ENCODE peak calls at places on chromosome 7, in ten cellular contexts. P is lower leg skin; Y is cardiac muscle cell; S is sigmoid colon; T is cardiac fibroblast; L is small intestine; H is GM12864; A is effector memory CD4-positive, alpha-beta T cell; Z is heart right ventricle; U is suprapubic skin. R is an unnamed sample.

GRCh38 chr7:98930921-98931320 is 52.6 kb downstream of the TRRAP start:
- DNase-seq in Y (no peak), S (no peak), Z (no peak), U (no peak), A (no peak), H (peak), P (no peak), T (peak), L (peak), R (no peak)

GRCh38 chr7:43735802-43736603 is 6.7 kb upstream of the COA1 start:
- DNase-seq in Z (no peak), A (no peak), S (no peak), U (no peak), P (no peak), T (peak), L (peak), H (peak), Y (peak), R (no peak)

GRCh38 chr7:107613439-107613838 is 33.4 kb downstream of the BCAP29 start:
- DNase-seq in L (no peak), S (no peak), U (no peak), P (no peak), Z (no peak), H (no peak), T (no peak), Y (no peak), A (no peak), R (no peak)

GRCh38 chr7:16323313-16323712 is 98.0 kb downstream of the CRPPA start:
- DNase-seq in Y (no peak), U (no peak), T (no peak), A (no peak), L (no peak), Z (no peak), P (no peak), H (no peak), S (no peak), R (no peak)

GRCh38 chr7:143288836-143289235 is 685 bp downstream of the CASP2 start:
- DNase-seq in Z (no peak), P (no peak), A (no peak), Y (no peak), L (no peak), U (no peak), H (no peak), T (peak), S (no peak), R (no peak)

GRCh38 chr7:28608766-28609165 is 196.4 kb downstream of the CREB5 start:
- DNase-seq in U (no peak), A (no peak), Y (peak), L (peak), T (peak), S (no peak), Z (no peak), P (no peak), H (no peak), R (no peak)

GRCh38 chr7:157195868-157196267 is 57.1 kb downstream of the UBE3C start:
- DNase-seq in S (no peak), Y (no peak), H (no peak), L (no peak), T (no peak), P (no peak), A (no peak), U (no peak), Z (no peak), R (no peak)

GRCh38 chr7:116777613-116778380 is 84.6 kb upstream of the CAPZA2 start:
- DNase-seq in P (no peak), U (no peak), A (no peak), S (no peak), H (no peak), Y (peak), Z (no peak), L (peak), T (peak), R (no peak)

GRCh38 chr7:43377196-43377935 is 205.5 kb upstream of the STK17A start:
- DNase-seq in U (no peak), H (no peak), Y (peak), T (no peak), S (no peak), A (no peak), L (no peak), P (no peak), Z (no peak), R (no peak)

GRCh38 chr7:45670227-45670626 is 96.1 kb downstream of the ADCY1 start:
- DNase-seq in P (peak), Y (no peak), L (no peak), T (no peak), S (no peak), Z (no peak), U (no peak), A (no peak), H (no peak), R (no peak)

GRCh38 chr7:30478349-30479228 is at the start of gene NOD1:
- DNase-seq in L (peak), A (peak), U (peak), P (no peak), T (peak), Y (peak), S (peak), Z (peak), H (no peak), R (peak)

GRCh38 chr7:77752016-77752415 is 46.2 kb downstream of the TMEM60 start:
- DNase-seq in H (no peak), Z (no peak), A (no peak), T (no peak), L (no peak), Y (no peak), P (no peak), S (no peak), U (no peak), R (no peak)

GRCh38 chr7:47191316-47191715 is 390.6 kb downstream of the TNS3 start:
- DNase-seq in T (no peak), H (no peak), A (no peak), L (no peak), Y (no peak), P (no peak), U (no peak), S (no peak), Z (no peak), R (no peak)

GRCh38 chr7:116502201-116503096 is 2.9 kb downstream of the CAV2 start:
- DNase-seq in S (no peak), U (no peak), Z (no peak), P (no peak), H (no peak), A (no peak), Y (no peak), L (no peak), T (no peak), R (no peak)

GRCh38 chr7:152312316-152312715 is 123.5 kb downstream of the KMT2C start:
- DNase-seq in L (no peak), T (peak), H (no peak), S (no peak), P (no peak), Z (no peak), A (no peak), Y (peak), U (no peak), R (no peak)

GRCh38 chr7:46880508-46881196 is 701.3 kb downstream of the TNS3 start:
- DNase-seq in Z (no peak), H (no peak), P (no peak), Y (no peak), T (no peak), A (no peak), U (no peak), L (no peak), S (no peak), R (no peak)

GRCh38 chr7:13742719-13743640 is 246.5 kb downstream of the ETV1 start:
- DNase-seq in U (no peak), S (no peak), L (peak), A (no peak), H (no peak), Z (peak), T (peak), P (no peak), Y (peak), R (no peak)

GRCh38 chr7:117124585-117125220 is 171.4 kb downstream of the ST7 start:
- DNase-seq in S (peak), P (peak), A (peak), T (peak), U (peak), H (peak), Z (peak), Y (peak), L (peak), R (peak)

GRCh38 chr7:54339074-54339473 is 203.1 kb upstream of the VSTM2A start:
- DNase-seq in H (no peak), P (no peak), S (no peak), A (no peak), T (peak), L (no peak), U (no peak), Y (peak), Z (peak), R (no peak)

GRCh38 chr7:93921190-93921585 is 347 bp upstream of the GNG11 start:
- DNase-seq in U (no peak), Z (no peak), A (no peak), Y (peak), S (no peak), L (no peak), P (no peak), H (no peak), T (no peak), R (no peak)

GRCh38 chr7:72435366-72435765 is 23.2 kb upstream of the CALN1 start:
- DNase-seq in U (no peak), P (no peak), T (no peak), H (no peak), Y (peak), Z (peak), S (no peak), A (no peak), L (no peak), R (no peak)

GRCh38 chr7:110835209-110835608 is 255.7 kb upstream of the LRRN3 start:
- DNase-seq in U (no peak), Y (no peak), A (no peak), L (peak), H (no peak), S (no peak), T (peak), P (no peak), Z (no peak), R (no peak)

GRCh38 chr7:20220293-20220755 is 3.1 kb upstream of the MACC1 start:
- DNase-seq in S (no peak), H (no peak), U (no peak), P (no peak), Y (no peak), Z (no peak), L (no peak), T (no peak), A (no peak), R (no peak)

GRCh38 chr7:128672927-128673517 is 930 bp downstream of the GARIN1A start:
- DNase-seq in S (no peak), U (no peak), Z (no peak), Y (peak), T (peak), P (no peak), L (peak), H (no peak), A (no peak), R (no peak)

GRCh38 chr7:153392726-153393125 is 633.2 kb downstream of the ACTR3B start:
- DNase-seq in Z (no peak), Y (no peak), L (no peak), P (no peak), H (no peak), S (no peak), T (no peak), A (no peak), U (no peak), R (no peak)

GRCh38 chr7:82616059-82616723 is 172.6 kb upstream of the CACNA2D1 start:
- DNase-seq in U (no peak), P (no peak), H (no peak), S (no peak), Z (no peak), L (no peak), Y (no peak), T (no peak), A (no peak), R (no peak)

GRCh38 chr7:82617156-82617555 is 173.6 kb upstream of the CACNA2D1 start:
- DNase-seq in Z (no peak), H (no peak), A (no peak), Y (no peak), T (no peak), S (no peak), P (no peak), U (no peak), L (no peak), R (no peak)

GRCh38 chr7:82609746-82610145 is 166.2 kb upstream of the CACNA2D1 start:
- DNase-seq in H (no peak), A (no peak), T (no peak), L (no peak), S (no peak), P (no peak), Z (no peak), U (no peak), Y (no peak), R (no peak)

DNA sequence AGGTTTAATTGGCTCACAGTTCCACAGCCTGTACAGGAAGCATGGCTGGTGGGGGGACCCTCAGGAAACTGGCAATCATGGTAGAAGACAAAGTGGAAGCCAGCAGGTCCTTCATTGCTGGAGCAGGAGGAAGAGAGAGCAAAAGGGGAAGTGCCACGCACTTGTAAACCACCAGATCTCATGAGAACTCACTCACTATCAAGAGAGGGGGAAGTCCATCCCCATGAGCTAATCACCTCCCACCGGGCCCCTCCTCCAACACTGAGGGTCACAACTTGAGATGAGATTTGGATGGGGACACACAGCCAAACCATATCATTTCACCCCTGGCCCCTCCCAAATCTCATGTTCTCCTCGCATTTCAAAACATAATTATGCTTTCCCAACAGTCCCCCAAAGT is 171.9 kb upstream of the CACNA2D1 start:
- DNase-seq in P (no peak), A (no peak), H (peak), L (no peak), S (no peak), Y (no peak), U (no peak), Z (no peak), T (no peak), R (no peak)
- H3K4me3 ChIP-seq in P (no peak), A (no peak), H (no peak), L (no peak), S (no peak), Y (no peak), U (no peak), Z (no peak), T (no peak), R (no peak)

GRCh38 chr7:102463841-102464576 is 654 bp downstream of the ALKBH4 start:
- DNase-seq in H (no peak), Y (peak), P (no peak), L (peak), U (no peak), S (no peak), Z (no peak), T (peak), A (no peak), R (peak)

GRCh38 chr7:102459221-102459844 is 5.3 kb downstream of the ALKBH4 start:
- DNase-seq in T (no peak), P (no peak), U (no peak), H (no peak), L (no peak), S (no peak), Y (no peak), Z (no peak), A (no peak), R (peak)

GRCh38 chr7:102456327-102456726 is 8.3 kb downstream of the ALKBH4 start:
- DNase-seq in S (no peak), H (no peak), L (no peak), P (no peak), U (no peak), T (no peak), A (no peak), Z (no peak), Y (no peak), R (no peak)

GRCh38 chr7:102457352-102457924 is 7.2 kb downstream of the ALKBH4 start:
- DNase-seq in L (no peak), U (no peak), Z (no peak), S (no peak), P (no peak), Y (no peak), A (no peak), T (no peak), H (no peak), R (peak)

GRCh38 chr7:102460467-102460866 is 4.2 kb downstream of the ALKBH4 start:
- DNase-seq in L (no peak), S (no peak), A (no peak), P (no peak), Z (no peak), U (no peak), H (no peak), T (no peak), Y (no peak), R (peak)
- H3K4me3 ChIP-seq in L (no peak), S (no peak), A (no peak), P (no peak), Z (no peak), U (no peak), H (no peak), T (no peak), Y (no peak), R (no peak)

GRCh38 chr7:39317107-39317506 is 249.1 kb upstream of the YAE1 start:
- DNase-seq in L (no peak), U (no peak), P (no peak), A (no peak), T (no peak), S (no peak), Y (no peak), Z (no peak), H (no peak), R (no peak)

GRCh38 chr7:39324134-39324760 is 242.0 kb upstream of the YAE1 start:
- DNase-seq in A (no peak), L (no peak), U (no peak), Y (no peak), H (no peak), T (no peak), S (no peak), P (no peak), Z (no peak), R (no peak)

GRCh38 chr7:39321245-39321644 is 245.0 kb upstream of the YAE1 start:
- DNase-seq in S (no peak), Z (no peak), A (no peak), T (no peak), H (no peak), U (no peak), Y (no peak), L (no peak), P (no peak), R (no peak)

DNA sequence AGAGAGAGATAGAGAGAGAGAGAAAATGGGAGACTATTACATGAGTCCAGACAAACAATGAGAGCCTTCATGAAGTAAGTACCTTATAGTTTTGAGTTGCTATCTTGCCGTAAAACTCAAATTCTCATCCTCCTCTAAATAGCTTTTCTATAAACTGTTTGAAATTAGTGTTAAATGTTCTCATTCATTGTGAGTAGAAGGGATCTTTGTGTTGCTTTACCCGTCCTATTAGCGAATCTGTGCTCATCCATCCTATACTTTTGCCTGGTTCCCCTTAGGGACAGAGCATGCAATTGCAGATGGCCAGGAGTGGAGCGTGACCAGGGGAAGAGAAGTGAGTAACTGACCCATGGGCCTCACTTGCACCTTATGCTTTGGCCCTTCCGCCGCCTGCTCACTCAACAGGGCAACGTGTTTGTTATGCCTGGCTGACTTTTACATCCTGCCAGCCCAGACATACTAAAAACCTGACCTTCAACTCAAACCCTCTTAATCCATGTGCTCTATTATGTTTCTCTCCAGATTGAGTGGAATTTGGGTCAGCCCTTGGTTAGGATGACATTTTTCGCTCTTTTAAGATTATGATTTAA is 244.2 kb upstream of the YAE1 start:
- DNase-seq in L (no peak), P (no peak), H (no peak), U (no peak), Z (no peak), Y (no peak), T (no peak), A (no peak), S (no peak), R (no peak)
- H3K4me3 ChIP-seq in L (no peak), P (no peak), H (no peak), U (no peak), Z (no peak), Y (no peak), T (no peak), A (no peak), S (no peak), R (no peak)

GRCh38 chr7:131325179-131325840 is 2.4 kb upstream of the MKLN1 start:
- DNase-seq in Y (no peak), H (no peak), T (peak), Z (no peak), A (no peak), U (no peak), L (no peak), P (no peak), S (no peak), R (no peak)

GRCh38 chr7:131327626-131328386 is at the start of gene MKLN1:
- DNase-seq in A (peak), T (peak), H (peak), Y (peak), Z (peak), S (peak), L (peak), P (peak), U (peak), R (peak)

GRCh38 chr7:131327049-131327625 is 539 bp upstream of the MKLN1 start:
- DNase-seq in L (no peak), Y (peak), H (no peak), P (peak), A (no peak), U (peak), S (no peak), Z (peak), T (peak), R (no peak)

GRCh38 chr7:131328387-131329175 is 905 bp downstream of the MKLN1 start:
- DNase-seq in U (no peak), Y (peak), P (no peak), A (no peak), L (peak), H (no peak), Z (no peak), S (no peak), T (peak), R (no peak)

DNA sequence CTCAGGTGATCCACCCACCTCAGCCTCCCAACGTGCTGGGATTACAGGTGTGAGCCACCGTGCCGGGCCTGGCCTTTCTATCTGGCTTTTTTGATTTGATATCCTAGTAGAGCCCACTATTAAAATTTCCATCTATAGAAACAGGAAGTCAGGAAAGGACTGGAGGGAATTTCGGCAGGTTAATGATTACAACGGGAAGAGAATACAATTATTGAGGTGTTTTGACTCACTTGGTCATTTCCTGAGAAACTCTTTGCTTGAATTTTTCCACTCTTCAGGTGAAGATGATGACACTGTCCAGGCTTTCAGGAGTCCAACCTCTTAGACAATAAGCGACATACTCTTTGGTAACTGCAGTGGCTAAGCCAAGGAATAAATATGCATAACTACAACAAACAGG is 1.1 kb upstream of the MKLN1 start:
- DNase-seq in S (no peak), H (no peak), T (no peak), Y (no peak), U (no peak), A (no peak), P (no peak), L (peak), Z (no peak), R (no peak)
- H3K4me3 ChIP-seq in S (peak), H (peak), T (no peak), Y (peak), U (peak), A (peak), P (no peak), L (no peak), Z (peak), R (peak)

DNA sequence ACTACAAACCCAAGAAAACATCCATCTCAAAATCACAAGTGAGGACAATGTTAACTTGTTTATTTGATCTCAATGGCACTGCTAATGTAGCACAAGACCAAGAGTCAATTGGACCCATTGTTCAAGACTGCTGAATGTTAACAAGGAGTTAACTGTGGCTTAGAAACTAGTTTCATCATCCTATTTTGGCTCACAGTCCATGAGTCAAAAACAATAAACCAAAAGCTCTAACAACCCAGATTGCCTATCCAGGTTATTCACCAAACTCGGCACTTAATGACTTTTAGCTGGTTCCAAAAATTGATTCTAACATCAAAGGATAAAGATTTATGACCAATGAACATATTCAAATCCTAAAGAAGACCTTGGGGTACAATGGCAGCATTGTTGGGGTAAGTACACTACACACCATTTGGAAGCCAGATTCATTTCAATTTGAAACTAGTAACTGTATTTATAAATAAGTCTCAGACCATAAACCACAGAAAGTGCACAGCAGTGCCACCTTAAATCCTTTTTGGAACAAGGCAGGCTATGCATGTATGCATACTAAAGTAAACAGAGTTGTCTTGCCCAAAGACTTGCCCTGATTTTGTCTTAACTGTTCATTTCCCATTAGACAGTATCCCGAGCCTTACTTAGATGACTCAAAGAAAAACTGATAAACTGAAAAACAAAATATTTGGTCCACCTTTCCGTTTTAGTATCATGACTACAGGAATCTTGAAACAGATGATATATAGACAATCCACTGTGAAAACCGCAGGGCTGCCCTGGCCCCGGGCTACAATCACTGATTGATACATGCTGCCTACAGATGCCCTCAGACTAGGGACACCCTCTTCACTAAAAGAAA is 84.5 kb downstream of the SRPK2 start:
- DNase-seq in S (no peak), H (peak), P (no peak), U (no peak), A (no peak), Y (peak), L (no peak), Z (no peak), T (peak), R (no peak)
- H3K4me3 ChIP-seq in S (peak), H (no peak), P (no peak), U (no peak), A (no peak), Y (no peak), L (no peak), Z (no peak), T (no peak), R (no peak)